ENCODE peak calls at places on chromosomes 7 and 10, in seven cellular contexts. One of them, this sample, is unnamed.

GRCh38 chr10:124224331-124225028 is 131.1 kb upstream of the CHST15 start:
- DNase-seq in AG04450: no peak
- DNase-seq in thyroid gland: no peak
- DNase-seq in tibial artery: no peak
- DNase-seq in A549: no peak
- DNase-seq in H9: no peak
- DNase-seq in PC-3: peak
- DNase-seq in this sample: no peak

GRCh38 chr10:117365612-117366011 is 9.6 kb downstream of the PDZD8 start:
- DNase-seq in AG04450: no peak
- DNase-seq in thyroid gland: no peak
- DNase-seq in tibial artery: no peak
- DNase-seq in A549: no peak
- DNase-seq in H9: no peak
- DNase-seq in PC-3: peak
- DNase-seq in this sample: no peak

GRCh38 chr10:124168581-124168980 is 75.2 kb upstream of the CHST15 start:
- DNase-seq in AG04450: no peak
- DNase-seq in thyroid gland: no peak
- DNase-seq in tibial artery: no peak
- DNase-seq in A549: no peak
- DNase-seq in H9: no peak
- DNase-seq in PC-3: no peak
- DNase-seq in this sample: no peak

GRCh38 chr7:24924375-24924774 is 55.6 kb downstream of the OSBPL3 start:
- DNase-seq in AG04450: no peak
- DNase-seq in thyroid gland: no peak
- DNase-seq in tibial artery: no peak
- DNase-seq in A549: no peak
- DNase-seq in H9: no peak
- DNase-seq in PC-3: no peak
- DNase-seq in this sample: no peak

GRCh38 chr7:36810476-36810875 is 86.2 kb upstream of the AOAH start:
- DNase-seq in AG04450: no peak
- DNase-seq in thyroid gland: no peak
- DNase-seq in tibial artery: no peak
- DNase-seq in A549: no peak
- DNase-seq in H9: no peak
- DNase-seq in PC-3: no peak
- DNase-seq in this sample: no peak

GRCh38 chr10:123807444-123808035 is 84.1 kb downstream of the CPXM2 start:
- DNase-seq in AG04450: no peak
- DNase-seq in thyroid gland: no peak
- DNase-seq in tibial artery: no peak
- DNase-seq in A549: no peak
- DNase-seq in H9: no peak
- DNase-seq in PC-3: no peak
- DNase-seq in this sample: no peak

GRCh38 chr10:102196893-102197292 is 29.2 kb upstream of the ELOVL3 start:
- DNase-seq in AG04450: no peak
- DNase-seq in thyroid gland: no peak
- DNase-seq in tibial artery: no peak
- DNase-seq in A549: no peak
- DNase-seq in H9: no peak
- DNase-seq in PC-3: no peak
- DNase-seq in this sample: no peak

GRCh38 chr10:120586471-120586872 is 129.4 kb downstream of the PLPP4 start:
- DNase-seq in AG04450: no peak
- DNase-seq in thyroid gland: no peak
- DNase-seq in tibial artery: no peak
- DNase-seq in A549: no peak
- DNase-seq in H9: no peak
- DNase-seq in PC-3: peak
- DNase-seq in this sample: no peak

GRCh38 chr7:71184136-71184535 is 52.2 kb downstream of the GALNT17 start:
- DNase-seq in AG04450: no peak
- DNase-seq in thyroid gland: no peak
- DNase-seq in tibial artery: no peak
- DNase-seq in A549: no peak
- DNase-seq in H9: no peak
- DNase-seq in PC-3: no peak
- DNase-seq in this sample: no peak

GRCh38 chr7:80087051-80087767 is 47.4 kb upstream of the GNAI1 start:
- DNase-seq in AG04450: peak
- DNase-seq in thyroid gland: no peak
- DNase-seq in tibial artery: no peak
- DNase-seq in A549: no peak
- DNase-seq in H9: no peak
- DNase-seq in PC-3: peak
- DNase-seq in this sample: no peak

GRCh38 chr7:64180989-64181388 is 26.0 kb upstream of the ZNF735 start:
- DNase-seq in AG04450: no peak
- DNase-seq in thyroid gland: no peak
- DNase-seq in tibial artery: no peak
- DNase-seq in A549: no peak
- DNase-seq in H9: no peak
- DNase-seq in PC-3: peak
- DNase-seq in this sample: no peak

GRCh38 chr7:133511708-133512107 is 258.8 kb downstream of the EXOC4 start:
- DNase-seq in AG04450: no peak
- DNase-seq in thyroid gland: no peak
- DNase-seq in tibial artery: no peak
- DNase-seq in A549: no peak
- DNase-seq in H9: no peak
- DNase-seq in PC-3: no peak
- DNase-seq in this sample: no peak

GRCh38 chr7:79741684-79742083 is 288.2 kb upstream of the MAGI2 start:
- DNase-seq in AG04450: no peak
- DNase-seq in thyroid gland: no peak
- DNase-seq in tibial artery: no peak
- DNase-seq in A549: no peak
- DNase-seq in H9: no peak
- DNase-seq in PC-3: peak
- DNase-seq in this sample: no peak

GRCh38 chr7:16055263-16055976 is 365.9 kb downstream of the CRPPA start:
- DNase-seq in AG04450: no peak
- DNase-seq in thyroid gland: no peak
- DNase-seq in tibial artery: no peak
- DNase-seq in A549: no peak
- DNase-seq in H9: no peak
- DNase-seq in PC-3: no peak
- DNase-seq in this sample: no peak

GRCh38 chr10:78359641-78360091 is 326.0 kb downstream of the RPS24 start:
- DNase-seq in AG04450: no peak
- DNase-seq in thyroid gland: no peak
- DNase-seq in tibial artery: no peak
- DNase-seq in A549: no peak
- DNase-seq in H9: no peak
- DNase-seq in PC-3: no peak
- DNase-seq in this sample: no peak

GRCh38 chr10:3811331-3811870 is 26.4 kb upstream of the KLF6 start:
- DNase-seq in AG04450: no peak
- DNase-seq in thyroid gland: peak
- DNase-seq in tibial artery: no peak
- DNase-seq in A549: no peak
- DNase-seq in H9: no peak
- DNase-seq in PC-3: peak
- DNase-seq in this sample: peak

GRCh38 chr7:130152270-130153141 is 52.7 kb downstream of the TMEM209 start:
- DNase-seq in AG04450: no peak
- DNase-seq in thyroid gland: no peak
- DNase-seq in tibial artery: no peak
- DNase-seq in A549: no peak
- DNase-seq in H9: no peak
- DNase-seq in PC-3: no peak
- DNase-seq in this sample: no peak

GRCh38 chr7:16989883-16990413 is 108.2 kb upstream of the AGR3 start:
- DNase-seq in AG04450: peak
- DNase-seq in thyroid gland: peak
- DNase-seq in tibial artery: peak
- DNase-seq in A549: peak
- DNase-seq in H9: no peak
- DNase-seq in PC-3: peak
- DNase-seq in this sample: no peak

GRCh38 chr7:240887-241421 is 48.6 kb downstream of the FAM20C start:
- DNase-seq in AG04450: no peak
- DNase-seq in thyroid gland: no peak
- DNase-seq in tibial artery: no peak
- DNase-seq in A549: no peak
- DNase-seq in H9: peak
- DNase-seq in PC-3: no peak
- DNase-seq in this sample: no peak

GRCh38 chr7:84248267-84248666 is 53.7 kb upstream of the SEMA3A start:
- DNase-seq in AG04450: no peak
- DNase-seq in thyroid gland: no peak
- DNase-seq in tibial artery: no peak
- DNase-seq in A549: no peak
- DNase-seq in H9: no peak
- DNase-seq in PC-3: no peak
- DNase-seq in this sample: no peak

GRCh38 chr10:120656121-120656520 is 195.0 kb upstream of the WDR11 start:
- DNase-seq in AG04450: no peak
- DNase-seq in thyroid gland: no peak
- DNase-seq in tibial artery: no peak
- DNase-seq in A549: no peak
- DNase-seq in H9: no peak
- DNase-seq in PC-3: no peak
- DNase-seq in this sample: no peak

GRCh38 chr7:2048006-2048405 is 184.7 kb downstream of the MAD1L1 start:
- DNase-seq in AG04450: no peak
- DNase-seq in thyroid gland: no peak
- DNase-seq in tibial artery: no peak
- DNase-seq in A549: no peak
- DNase-seq in H9: no peak
- DNase-seq in PC-3: no peak
- DNase-seq in this sample: no peak

GRCh38 chr10:125523347-125523746 is 159.6 kb downstream of the TEX36 start:
- DNase-seq in AG04450: no peak
- DNase-seq in thyroid gland: no peak
- DNase-seq in tibial artery: no peak
- DNase-seq in A549: no peak
- DNase-seq in H9: no peak
- DNase-seq in PC-3: no peak
- DNase-seq in this sample: no peak

GRCh38 chr10:91579351-91579985 is 53.4 kb downstream of the PPP1R3C start:
- DNase-seq in AG04450: no peak
- DNase-seq in thyroid gland: no peak
- DNase-seq in tibial artery: no peak
- DNase-seq in A549: no peak
- DNase-seq in H9: no peak
- DNase-seq in PC-3: no peak
- DNase-seq in this sample: no peak

DNA sequence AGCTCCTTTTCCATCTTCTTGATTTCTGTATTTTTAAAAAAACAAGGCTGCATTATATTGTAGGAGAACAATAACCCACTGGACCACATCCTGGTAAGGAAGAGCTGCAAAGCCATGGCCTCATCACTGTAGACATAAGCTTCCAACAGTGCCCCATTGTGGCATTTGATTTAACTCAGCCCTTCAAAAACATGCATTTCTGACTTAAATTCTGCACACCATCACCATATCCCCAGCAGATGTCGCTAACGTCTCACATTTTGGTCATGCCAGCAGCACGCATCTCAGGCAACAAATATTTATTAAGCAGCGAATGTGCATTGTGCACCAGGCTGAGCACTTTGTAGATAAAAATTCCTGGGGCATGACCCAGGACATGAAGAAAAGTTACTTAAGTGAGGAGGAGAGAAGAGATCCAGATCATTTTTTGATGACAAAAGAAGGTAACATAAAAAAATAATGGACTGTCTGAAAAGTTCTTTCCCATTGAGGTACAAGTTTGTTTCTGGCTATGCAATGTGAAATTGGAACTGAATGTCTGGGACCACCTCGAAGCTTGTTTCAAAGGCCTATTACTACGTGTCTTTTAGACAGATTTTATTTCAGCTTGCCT is 164.6 kb upstream of the CDCA7L start:
- DNase-seq in AG04450: peak
- DNase-seq in thyroid gland: peak
- DNase-seq in tibial artery: peak
- DNase-seq in A549: peak
- DNase-seq in H9: peak
- DNase-seq in PC-3: peak
- DNase-seq in this sample: peak
- TF ChIP-seq CTCF in AG04450: peak
- TF ChIP-seq CTCF in thyroid gland: peak
- TF ChIP-seq CTCF in tibial artery: peak
- TF ChIP-seq CTCF in A549: peak
- TF ChIP-seq CTCF in H9: peak
- TF ChIP-seq CTCF in PC-3: peak
- TF ChIP-seq CTCF in this sample: peak

GRCh38 chr7:13508586-13508985 is 480.9 kb downstream of the ETV1 start:
- DNase-seq in AG04450: no peak
- DNase-seq in thyroid gland: no peak
- DNase-seq in tibial artery: no peak
- DNase-seq in A549: no peak
- DNase-seq in H9: no peak
- DNase-seq in PC-3: peak
- DNase-seq in this sample: no peak
- TF ChIP-seq CTCF in AG04450: no peak
- TF ChIP-seq CTCF in thyroid gland: no peak
- TF ChIP-seq CTCF in tibial artery: no peak
- TF ChIP-seq CTCF in A549: no peak
- TF ChIP-seq CTCF in H9: no peak
- TF ChIP-seq CTCF in PC-3: no peak
- TF ChIP-seq CTCF in this sample: no peak

GRCh38 chr7:100091411-100092181 is 2.8 kb downstream of the COPS6 start:
- DNase-seq in AG04450: no peak
- DNase-seq in thyroid gland: no peak
- DNase-seq in tibial artery: no peak
- DNase-seq in A549: no peak
- DNase-seq in H9: peak
- DNase-seq in PC-3: no peak
- DNase-seq in this sample: no peak
- TF ChIP-seq CTCF in AG04450: peak
- TF ChIP-seq CTCF in thyroid gland: no peak
- TF ChIP-seq CTCF in tibial artery: no peak
- TF ChIP-seq CTCF in A549: no peak
- TF ChIP-seq CTCF in H9: peak
- TF ChIP-seq CTCF in PC-3: no peak
- TF ChIP-seq CTCF in this sample: no peak

GRCh38 chr7:144653449-144653848 is 182.4 kb downstream of the TPK1 start:
- DNase-seq in AG04450: no peak
- DNase-seq in thyroid gland: no peak
- DNase-seq in tibial artery: no peak
- DNase-seq in A549: no peak
- DNase-seq in H9: no peak
- DNase-seq in PC-3: no peak
- DNase-seq in this sample: no peak

GRCh38 chr7:144659211-144659610 is 176.6 kb downstream of the TPK1 start:
- DNase-seq in AG04450: no peak
- DNase-seq in thyroid gland: no peak
- DNase-seq in tibial artery: no peak
- DNase-seq in A549: no peak
- DNase-seq in H9: no peak
- DNase-seq in PC-3: no peak
- DNase-seq in this sample: no peak

DNA sequence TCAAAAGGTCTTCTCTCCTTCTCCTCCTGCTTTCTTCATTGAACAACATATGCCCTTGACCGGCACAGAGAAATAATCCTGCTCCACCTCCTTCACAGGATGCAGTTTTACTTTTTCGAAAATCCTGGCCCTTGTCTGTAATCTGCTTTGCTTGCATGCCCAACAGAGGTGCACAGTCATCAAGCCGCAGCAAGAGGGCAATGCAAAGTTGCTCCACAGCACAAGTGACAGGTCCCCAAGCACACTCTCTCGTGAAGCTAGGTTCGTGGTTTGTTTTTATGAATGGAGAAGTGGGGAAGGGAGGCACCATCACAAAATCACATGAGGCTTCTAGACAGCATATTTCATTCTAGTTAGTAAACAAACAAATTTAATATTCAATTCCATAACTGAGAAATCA is 178.9 kb downstream of the TPK1 start:
- DNase-seq in AG04450: no peak
- DNase-seq in thyroid gland: no peak
- DNase-seq in tibial artery: no peak
- DNase-seq in A549: no peak
- DNase-seq in H9: peak
- DNase-seq in PC-3: no peak
- DNase-seq in this sample: no peak
- TF ChIP-seq CTCF in AG04450: no peak
- TF ChIP-seq CTCF in thyroid gland: no peak
- TF ChIP-seq CTCF in tibial artery: no peak
- TF ChIP-seq CTCF in A549: no peak
- TF ChIP-seq CTCF in H9: peak
- TF ChIP-seq CTCF in PC-3: peak
- TF ChIP-seq CTCF in this sample: no peak